ENCODE peak calls at places on chromosomes 16 and 17, in seven cellular contexts. One of them, this sample, is unnamed.

GRCh38 chr17:76491271-76492184 is 9.7 kb downstream of the RHBDF2 start:
- DNase-seq in lung: no peak
- DNase-seq in lower lobe of right lung: peak; percentile 61
- DNase-seq in cardiac muscle cell: no peak
- DNase-seq in A673: no peak
- DNase-seq in mucosa of descending colon: no peak
- DNase-seq in naive thymus-derived CD4-positive, alpha-beta T cell: no peak
- DNase-seq in this sample: peak; percentile 90

GRCh38 chr17:19948100-19948943 is 29.3 kb downstream of the AKAP10 start:
- DNase-seq in lung: no peak
- DNase-seq in lower lobe of right lung: no peak
- DNase-seq in cardiac muscle cell: peak; percentile 10
- DNase-seq in A673: peak; percentile 25
- DNase-seq in mucosa of descending colon: no peak
- DNase-seq in naive thymus-derived CD4-positive, alpha-beta T cell: no peak
- DNase-seq in this sample: no peak

GRCh38 chr16:79698341-79698753 is 97.8 kb upstream of the MAF start:
- DNase-seq in lung: no peak
- DNase-seq in lower lobe of right lung: no peak
- DNase-seq in cardiac muscle cell: no peak
- DNase-seq in A673: no peak
- DNase-seq in mucosa of descending colon: peak; percentile 31
- DNase-seq in naive thymus-derived CD4-positive, alpha-beta T cell: no peak
- DNase-seq in this sample: no peak

GRCh38 chr17:37054894-37055293 is 106.1 kb downstream of the AATF start:
- DNase-seq in lung: no peak
- DNase-seq in lower lobe of right lung: no peak
- DNase-seq in cardiac muscle cell: no peak
- DNase-seq in A673: no peak
- DNase-seq in mucosa of descending colon: no peak
- DNase-seq in naive thymus-derived CD4-positive, alpha-beta T cell: no peak
- DNase-seq in this sample: no peak

GRCh38 chr16:14347706-14348105 is 276.6 kb downstream of the MRTFB start:
- DNase-seq in lung: no peak
- DNase-seq in lower lobe of right lung: no peak
- DNase-seq in cardiac muscle cell: no peak
- DNase-seq in A673: no peak
- DNase-seq in mucosa of descending colon: no peak
- DNase-seq in naive thymus-derived CD4-positive, alpha-beta T cell: no peak
- DNase-seq in this sample: no peak

GRCh38 chr17:57691939-57692338 is 53.2 kb downstream of the CCDC182 start:
- DNase-seq in lung: no peak
- DNase-seq in lower lobe of right lung: no peak
- DNase-seq in cardiac muscle cell: no peak
- DNase-seq in A673: no peak
- DNase-seq in mucosa of descending colon: no peak
- DNase-seq in naive thymus-derived CD4-positive, alpha-beta T cell: no peak
- DNase-seq in this sample: no peak

GRCh38 chr17:10295728-10296343 is 77.0 kb downstream of the MYH13 start:
- DNase-seq in lung: peak; percentile 54
- DNase-seq in lower lobe of right lung: no peak
- DNase-seq in cardiac muscle cell: peak; percentile 75
- DNase-seq in A673: peak; percentile 76
- DNase-seq in mucosa of descending colon: peak; percentile 45
- DNase-seq in naive thymus-derived CD4-positive, alpha-beta T cell: no peak
- DNase-seq in this sample: no peak

GRCh38 chr17:66435182-66435581 is 132.8 kb downstream of the PRKCA start:
- DNase-seq in lung: no peak
- DNase-seq in lower lobe of right lung: no peak
- DNase-seq in cardiac muscle cell: no peak
- DNase-seq in A673: no peak
- DNase-seq in mucosa of descending colon: no peak
- DNase-seq in naive thymus-derived CD4-positive, alpha-beta T cell: no peak
- DNase-seq in this sample: no peak

GRCh38 chr16:56824335-56824734 is 40.7 kb upstream of the SLC12A3 start:
- DNase-seq in lung: peak; percentile 38
- DNase-seq in lower lobe of right lung: peak; percentile 59
- DNase-seq in cardiac muscle cell: no peak
- DNase-seq in A673: peak; percentile 31
- DNase-seq in mucosa of descending colon: peak; percentile 68
- DNase-seq in naive thymus-derived CD4-positive, alpha-beta T cell: no peak
- DNase-seq in this sample: no peak

GRCh38 chr16:346587-346986 is 5.9 kb downstream of the AXIN1 start:
- DNase-seq in lung: no peak
- DNase-seq in lower lobe of right lung: no peak
- DNase-seq in cardiac muscle cell: no peak
- DNase-seq in A673: no peak
- DNase-seq in mucosa of descending colon: no peak
- DNase-seq in naive thymus-derived CD4-positive, alpha-beta T cell: no peak
- DNase-seq in this sample: no peak

GRCh38 chr17:67241719-67242341 is 3.2 kb downstream of the HELZ start:
- DNase-seq in lung: no peak
- DNase-seq in lower lobe of right lung: no peak
- DNase-seq in cardiac muscle cell: no peak
- DNase-seq in A673: no peak
- DNase-seq in mucosa of descending colon: no peak
- DNase-seq in naive thymus-derived CD4-positive, alpha-beta T cell: no peak
- DNase-seq in this sample: no peak

GRCh38 chr17:66690166-66690565 is 144.8 kb upstream of the CACNG5 start:
- DNase-seq in lung: no peak
- DNase-seq in lower lobe of right lung: no peak
- DNase-seq in cardiac muscle cell: no peak
- DNase-seq in A673: no peak
- DNase-seq in mucosa of descending colon: no peak
- DNase-seq in naive thymus-derived CD4-positive, alpha-beta T cell: no peak
- DNase-seq in this sample: no peak

GRCh38 chr16:85667261-85667660 is 21.5 kb downstream of the GINS2 start:
- DNase-seq in lung: no peak
- DNase-seq in lower lobe of right lung: peak; percentile 29
- DNase-seq in cardiac muscle cell: no peak
- DNase-seq in A673: no peak
- DNase-seq in mucosa of descending colon: no peak
- DNase-seq in naive thymus-derived CD4-positive, alpha-beta T cell: no peak
- DNase-seq in this sample: peak; percentile 57

GRCh38 chr16:69889295-69889964 is 61.7 kb upstream of the CLEC18A start:
- DNase-seq in lung: no peak
- DNase-seq in lower lobe of right lung: no peak
- DNase-seq in cardiac muscle cell: no peak
- DNase-seq in A673: no peak
- DNase-seq in mucosa of descending colon: no peak
- DNase-seq in naive thymus-derived CD4-positive, alpha-beta T cell: no peak
- DNase-seq in this sample: no peak

GRCh38 chr16:57513371-57514102 is 22.8 kb downstream of the CCDC102A start:
- DNase-seq in lung: peak; percentile 68
- DNase-seq in lower lobe of right lung: peak; percentile 79
- DNase-seq in cardiac muscle cell: peak; percentile 82
- DNase-seq in A673: peak; percentile 73
- DNase-seq in mucosa of descending colon: peak; percentile 52
- DNase-seq in naive thymus-derived CD4-positive, alpha-beta T cell: no peak
- DNase-seq in this sample: no peak

GRCh38 chr16:49608801-49609200 is 235.2 kb downstream of the C16orf78 start:
- DNase-seq in lung: no peak
- DNase-seq in lower lobe of right lung: no peak
- DNase-seq in cardiac muscle cell: peak; percentile 75
- DNase-seq in A673: peak; percentile 35
- DNase-seq in mucosa of descending colon: peak; percentile 10
- DNase-seq in naive thymus-derived CD4-positive, alpha-beta T cell: no peak
- DNase-seq in this sample: no peak

GRCh38 chr17:58249270-58250133 is 11.1 kb downstream of the LPO start:
- DNase-seq in lung: peak; percentile 65
- DNase-seq in lower lobe of right lung: peak; percentile 80
- DNase-seq in cardiac muscle cell: peak; percentile 70
- DNase-seq in A673: peak; percentile 70
- DNase-seq in mucosa of descending colon: peak; percentile 65
- DNase-seq in naive thymus-derived CD4-positive, alpha-beta T cell: peak; percentile 47
- DNase-seq in this sample: peak; percentile 93

GRCh38 chr17:35871415-35871814 is 2.7 kb upstream of the HEATR9 start:
- DNase-seq in lung: no peak
- DNase-seq in lower lobe of right lung: no peak
- DNase-seq in cardiac muscle cell: no peak
- DNase-seq in A673: no peak
- DNase-seq in mucosa of descending colon: no peak
- DNase-seq in naive thymus-derived CD4-positive, alpha-beta T cell: peak; percentile 17
- DNase-seq in this sample: no peak

GRCh38 chr17:9488556-9488955 is 87.1 kb downstream of the STX8 start:
- DNase-seq in lung: no peak
- DNase-seq in lower lobe of right lung: no peak
- DNase-seq in cardiac muscle cell: no peak
- DNase-seq in A673: no peak
- DNase-seq in mucosa of descending colon: no peak
- DNase-seq in naive thymus-derived CD4-positive, alpha-beta T cell: no peak
- DNase-seq in this sample: no peak

GRCh38 chr17:82332669-82333278 is 792 bp downstream of the SECTM1 start:
- DNase-seq in lung: peak; percentile 67
- DNase-seq in lower lobe of right lung: peak; percentile 83
- DNase-seq in cardiac muscle cell: no peak
- DNase-seq in A673: no peak
- DNase-seq in mucosa of descending colon: peak; percentile 59
- DNase-seq in naive thymus-derived CD4-positive, alpha-beta T cell: no peak
- DNase-seq in this sample: peak; percentile 92

GRCh38 chr17:30819941-30820705 is 4.4 kb downstream of the CRLF3 start:
- DNase-seq in lung: no peak
- DNase-seq in lower lobe of right lung: no peak
- DNase-seq in cardiac muscle cell: no peak
- DNase-seq in A673: peak; percentile 15
- DNase-seq in mucosa of descending colon: no peak
- DNase-seq in naive thymus-derived CD4-positive, alpha-beta T cell: no peak
- DNase-seq in this sample: peak; percentile 68
- H3K4me1 ChIP-seq in lung: peaks cover 4% of the 10 kb centered on the region
- H3K4me1 ChIP-seq in lower lobe of right lung: peaks cover 50% of the 10 kb centered on the region
- H3K4me1 ChIP-seq in cardiac muscle cell: peaks cover 16% of the 10 kb centered on the region
- H3K4me1 ChIP-seq in A673: peaks cover 6% of the 10 kb centered on the region
- H3K4me1 ChIP-seq in mucosa of descending colon: peaks cover 23% of the 10 kb centered on the region
- H3K4me1 ChIP-seq in naive thymus-derived CD4-positive, alpha-beta T cell: peaks cover 50% of the 10 kb centered on the region
- H3K4me1 ChIP-seq in this sample: peaks cover 93% of the 10 kb centered on the region

DNA sequence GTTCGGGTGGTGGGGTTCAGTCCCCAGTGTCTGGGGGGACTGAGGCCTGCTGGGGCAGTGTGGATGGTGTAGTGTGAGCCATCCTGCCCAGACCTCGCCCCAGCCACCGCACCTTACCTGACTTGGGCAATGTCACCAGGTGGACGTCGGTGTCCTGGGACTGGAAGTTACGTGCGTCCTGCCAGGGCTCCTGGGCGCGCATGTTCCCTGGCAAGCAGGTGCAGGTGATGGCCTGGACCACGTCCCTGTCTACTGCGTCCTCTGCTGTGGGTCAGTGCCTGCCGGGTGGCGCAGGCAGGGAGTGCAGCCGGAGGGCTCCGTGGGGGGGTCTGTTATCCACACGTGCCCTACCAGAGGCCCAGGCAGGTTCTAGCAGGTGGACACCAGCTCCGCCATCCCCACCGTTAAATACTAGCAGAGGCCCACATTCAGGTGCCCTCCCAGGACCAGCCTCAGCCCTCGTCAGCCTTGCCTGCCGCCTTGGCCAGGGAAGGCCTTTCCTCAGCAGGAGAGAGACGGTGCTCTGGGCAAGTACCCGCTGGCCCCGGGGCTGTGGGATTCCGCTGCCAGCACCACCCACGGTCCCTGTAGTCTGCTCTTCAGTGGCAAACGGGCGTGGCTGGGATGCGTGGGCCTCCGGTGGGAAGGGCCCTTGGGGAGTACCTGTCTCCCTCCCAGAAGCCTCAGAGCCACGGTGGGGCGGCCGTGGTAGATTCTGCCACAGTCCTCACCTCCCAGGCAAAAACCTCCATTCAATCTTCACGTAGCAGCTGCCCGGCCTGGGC is 8.1 kb upstream of the DPEP1 start:
- DNase-seq in lung: no peak
- DNase-seq in lower lobe of right lung: no peak
- DNase-seq in cardiac muscle cell: no peak
- DNase-seq in A673: no peak
- DNase-seq in mucosa of descending colon: no peak
- DNase-seq in naive thymus-derived CD4-positive, alpha-beta T cell: no peak
- DNase-seq in this sample: no peak
- H3K4me1 ChIP-seq in lung: no peaks in the 10 kb centered on the region
- H3K4me1 ChIP-seq in lower lobe of right lung: peaks cover 12% of the 10 kb centered on the region
- H3K4me1 ChIP-seq in cardiac muscle cell: peaks cover 11% of the 10 kb centered on the region
- H3K4me1 ChIP-seq in A673: peaks cover 14% of the 10 kb centered on the region
- H3K4me1 ChIP-seq in mucosa of descending colon: no peaks in the 10 kb centered on the region
- H3K4me1 ChIP-seq in naive thymus-derived CD4-positive, alpha-beta T cell: peaks cover 13% of the 10 kb centered on the region
- H3K4me1 ChIP-seq in this sample: no peaks in the 10 kb centered on the region

DNA sequence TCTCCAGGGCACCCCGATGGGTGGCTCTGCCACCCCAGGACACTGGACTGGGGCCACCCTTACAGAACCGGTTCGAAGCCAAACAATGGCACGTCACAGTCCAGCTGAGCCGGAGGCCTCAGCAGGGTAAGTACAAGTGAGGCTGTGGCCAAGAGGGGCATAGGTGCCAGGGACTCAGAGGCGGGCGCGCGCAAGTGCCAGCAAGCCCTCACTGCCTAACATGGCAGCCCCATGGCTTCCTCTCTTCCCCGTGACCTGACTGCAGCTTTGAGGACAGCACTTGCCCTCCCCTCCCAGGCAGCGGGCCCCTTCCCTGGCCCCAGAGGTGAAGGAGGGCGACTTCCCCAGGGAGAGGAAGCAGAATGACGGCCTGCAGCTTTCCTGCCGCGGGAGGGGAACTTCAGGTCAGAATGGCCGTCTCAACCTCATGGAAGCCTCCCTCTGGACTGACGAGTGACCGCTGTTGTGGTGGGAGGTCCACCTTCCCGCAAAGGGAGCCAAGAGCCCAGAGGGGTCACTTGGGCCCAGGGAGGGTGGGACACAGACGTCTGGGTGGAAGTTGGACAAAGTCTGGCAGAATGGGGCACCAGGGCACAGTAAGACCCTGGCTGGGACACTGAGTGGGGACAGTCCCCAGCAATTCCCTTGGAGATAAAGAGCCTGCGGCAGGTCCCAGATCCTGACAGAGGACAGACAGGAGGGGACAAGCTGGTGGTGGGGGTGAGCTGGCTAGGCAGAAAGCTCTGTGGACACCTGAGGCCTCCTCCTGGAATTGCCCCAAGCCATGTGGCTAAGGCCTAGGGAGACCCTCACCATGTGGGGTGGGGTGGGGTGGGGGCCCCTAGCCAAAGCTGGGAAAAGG is 52.1 kb upstream of the TOB1 start:
- DNase-seq in lung: no peak
- DNase-seq in lower lobe of right lung: no peak
- DNase-seq in cardiac muscle cell: no peak
- DNase-seq in A673: no peak
- DNase-seq in mucosa of descending colon: no peak
- DNase-seq in naive thymus-derived CD4-positive, alpha-beta T cell: no peak
- DNase-seq in this sample: peak; percentile 83
- H3K4me1 ChIP-seq in lung: no peaks in the 10 kb centered on the region
- H3K4me1 ChIP-seq in lower lobe of right lung: peaks cover 27% of the 10 kb centered on the region
- H3K4me1 ChIP-seq in cardiac muscle cell: peaks cover 27% of the 10 kb centered on the region
- H3K4me1 ChIP-seq in A673: peaks cover 6% of the 10 kb centered on the region
- H3K4me1 ChIP-seq in mucosa of descending colon: peaks cover 69% of the 10 kb centered on the region
- H3K4me1 ChIP-seq in naive thymus-derived CD4-positive, alpha-beta T cell: peaks cover 50% of the 10 kb centered on the region
- H3K4me1 ChIP-seq in this sample: no peaks in the 10 kb centered on the region

DNA sequence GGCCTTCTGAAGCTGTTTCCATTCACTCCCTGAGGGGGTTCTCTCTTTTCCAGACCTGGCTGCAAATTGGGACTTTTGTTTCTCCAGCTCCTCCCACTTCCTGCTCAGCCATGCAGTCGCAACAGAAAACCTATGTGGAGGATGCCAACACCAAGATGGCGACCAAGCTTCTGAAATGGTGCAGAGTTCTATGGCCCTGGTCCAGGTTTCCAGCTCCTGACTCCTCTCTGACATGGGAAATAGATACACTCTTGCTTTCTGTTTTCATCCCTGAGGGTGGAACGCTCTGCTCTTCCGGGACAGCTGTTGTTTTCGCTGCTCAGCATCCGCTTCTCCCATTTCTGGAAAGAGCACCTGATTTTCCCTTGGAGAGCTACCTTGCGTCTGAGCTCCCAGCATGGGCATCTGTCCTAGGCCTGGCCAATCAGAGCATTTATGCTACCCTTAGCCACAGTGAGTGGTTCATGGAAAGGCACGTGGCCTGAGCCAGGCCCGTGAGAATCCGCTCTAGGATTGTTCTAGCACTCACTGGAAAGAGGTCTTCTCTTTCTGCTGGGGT is 8.1 kb downstream of the GPRC5B start:
- DNase-seq in lung: no peak
- DNase-seq in lower lobe of right lung: no peak
- DNase-seq in cardiac muscle cell: no peak
- DNase-seq in A673: peak; percentile 40
- DNase-seq in mucosa of descending colon: no peak
- DNase-seq in naive thymus-derived CD4-positive, alpha-beta T cell: no peak
- DNase-seq in this sample: no peak
- H3K4me1 ChIP-seq in lung: peaks cover 4% of the 10 kb centered on the region
- H3K4me1 ChIP-seq in lower lobe of right lung: no peaks in the 10 kb centered on the region
- H3K4me1 ChIP-seq in cardiac muscle cell: peaks cover 4% of the 10 kb centered on the region
- H3K4me1 ChIP-seq in A673: peaks cover 7% of the 10 kb centered on the region
- H3K4me1 ChIP-seq in mucosa of descending colon: no peaks in the 10 kb centered on the region
- H3K4me1 ChIP-seq in naive thymus-derived CD4-positive, alpha-beta T cell: no peaks in the 10 kb centered on the region
- H3K4me1 ChIP-seq in this sample: no peaks in the 10 kb centered on the region